ENCODE peak calls at places on chromosome 9, in four cellular contexts. I is IMR-90, U is kidney, P is PC-3. F is an unnamed sample. For H3K4me1, the result is how much of the 10 kb centered on the place peaks cover.

GRCh38 chr9:134642385-134643181 is 980 bp downstream of the COL5A1 start:
- DNase-seq in P (peak), I (peak), U (peak), F (peak)

GRCh38 chr9:134891713-134892112 is 11.1 kb downstream of the FCN2 start:
- DNase-seq in P (no peak), U (no peak), I (no peak), F (no peak)

GRCh38 chr9:94757158-94757557 is 30.7 kb downstream of the AOPEP start:
- DNase-seq in P (no peak), U (no peak), I (peak), F (peak)

GRCh38 chr9:132408521-132408920 is 1.5 kb upstream of the CFAP77 start:
- DNase-seq in P (no peak), I (no peak), U (no peak), F (no peak)

GRCh38 chr9:87880683-87881082 is 2.0 kb upstream of the SPATA31E1 start:
- DNase-seq in U (no peak), I (no peak), P (no peak), F (no peak)

GRCh38 chr9:995192-995591 is 18.7 kb downstream of the DMRT3 start:
- DNase-seq in I (no peak), P (peak), U (no peak), F (no peak)

GRCh38 chr9:93479726-93480125 is 26.3 kb upstream of the FAM120AOS start:
- DNase-seq in I (peak), U (no peak), P (no peak), F (no peak)

GRCh38 chr9:4508246-4508906 is 18.1 kb downstream of the SLC1A1 start:
- DNase-seq in P (peak), I (peak), U (no peak), F (peak)

GRCh38 chr9:81456431-81456970 is 232.8 kb downstream of the TLE1 start:
- DNase-seq in I (peak), P (peak), U (no peak), F (peak)

GRCh38 chr9:110391826-110392485 is 54.3 kb upstream of the TXNDC8 start:
- DNase-seq in I (no peak), U (no peak), P (no peak), F (no peak)

GRCh38 chr9:137982132-137982666 is 104.6 kb downstream of the CACNA1B start:
- DNase-seq in U (no peak), I (no peak), P (peak), F (no peak)

GRCh38 chr9:97987490-97987889 is 4.3 kb downstream of the ANP32B start:
- DNase-seq in I (no peak), U (no peak), P (no peak), F (no peak)

DNA sequence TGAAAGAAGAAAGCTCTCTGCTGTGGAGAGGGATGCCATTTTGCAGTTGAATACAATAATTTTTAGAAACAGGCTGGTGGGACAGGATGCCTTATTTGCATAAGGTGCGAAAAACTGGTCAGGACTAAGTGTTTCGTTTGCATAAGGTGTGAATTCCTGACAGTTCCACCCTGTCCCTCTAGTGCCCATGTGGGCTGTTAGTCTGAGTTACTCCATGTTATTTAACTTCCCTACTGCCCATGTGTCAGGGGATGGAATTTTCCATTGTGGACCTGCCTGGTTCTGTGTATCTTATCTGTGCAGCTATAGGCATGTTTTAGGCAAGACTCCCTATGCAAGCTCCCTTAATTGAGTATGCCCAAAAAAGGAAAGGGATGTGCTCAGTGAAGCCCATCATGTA is 35.3 kb upstream of the NFIL3 start:
- DNase-seq in P (no peak), U (no peak), I (no peak), F (no peak)
- H3K9ac ChIP-seq in P (no peak), U (no peak), I (no peak), F (no peak)

GRCh38 chr9:136405481-136405880 is 4.9 kb downstream of the ENTR1 start:
- DNase-seq in P (no peak), U (no peak), I (no peak), F (no peak)
- H3K4me3 ChIP-seq in P (no peak), U (no peak), I (no peak), F (no peak)

GRCh38 chr9:131278421-131279111 is 2.3 kb upstream of the FAM78A start:
- DNase-seq in P (no peak), I (no peak), U (no peak), F (no peak)

GRCh38 chr9:131276107-131276888 is at the start of gene FAM78A:
- DNase-seq in P (no peak), U (peak), I (no peak), F (no peak)

GRCh38 chr9:131276891-131277672 is 772 bp upstream of the FAM78A start:
- DNase-seq in I (no peak), P (no peak), U (no peak), F (peak)

GRCh38 chr9:131279196-131279926 is 3.1 kb upstream of the FAM78A start:
- DNase-seq in I (no peak), U (no peak), P (no peak), F (no peak)

DNA sequence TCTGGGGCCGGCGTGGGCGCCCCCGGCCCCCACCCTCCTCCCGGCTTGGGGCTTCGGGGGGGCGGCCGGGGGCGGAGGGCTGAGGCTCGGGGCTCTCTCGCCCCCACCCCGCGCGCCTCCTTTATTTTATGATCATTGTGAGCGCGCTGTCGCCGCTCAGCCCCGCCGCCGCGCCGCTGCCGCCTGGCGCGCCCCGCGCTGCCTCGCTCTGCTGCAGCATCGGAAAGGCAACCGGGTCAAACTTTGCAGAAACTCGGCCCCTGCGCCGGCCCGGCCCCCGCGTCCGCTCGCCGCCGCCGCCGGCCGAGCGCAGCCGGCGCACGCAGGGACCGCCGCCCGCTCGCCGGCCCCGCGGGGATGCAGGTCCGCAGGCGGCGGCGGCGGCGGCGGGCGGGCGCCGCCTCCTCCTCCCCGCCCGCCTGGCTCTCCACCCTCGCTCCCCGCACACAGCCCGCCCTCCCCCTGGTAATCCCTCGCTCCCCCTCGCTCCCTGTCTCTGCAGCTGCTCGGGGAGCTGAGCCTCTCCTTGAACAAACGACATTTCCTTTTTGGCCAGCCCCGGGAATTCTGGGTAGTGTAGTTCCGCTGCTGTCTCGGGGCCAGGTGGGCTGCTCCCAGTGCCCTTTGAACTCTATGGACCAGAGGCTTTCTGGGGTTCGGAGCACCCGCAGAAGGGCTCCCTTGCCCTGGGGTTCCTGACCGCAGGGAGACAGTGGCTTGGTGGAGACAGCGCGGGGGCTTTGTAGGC is 1.5 kb upstream of the FAM78A start:
- DNase-seq in U (peak), I (peak), P (peak), F (peak)
- H3K4me1 ChIP-seq in U (under half), I (under half), P (under half), F (under half)

GRCh38 chr9:129109952-129110739 is 447 bp downstream of the CRAT start:
- DNase-seq in I (peak), U (peak), P (no peak), F (peak)
- H3K9ac ChIP-seq in I (peak), U (peak), P (peak), F (peak)

DNA sequence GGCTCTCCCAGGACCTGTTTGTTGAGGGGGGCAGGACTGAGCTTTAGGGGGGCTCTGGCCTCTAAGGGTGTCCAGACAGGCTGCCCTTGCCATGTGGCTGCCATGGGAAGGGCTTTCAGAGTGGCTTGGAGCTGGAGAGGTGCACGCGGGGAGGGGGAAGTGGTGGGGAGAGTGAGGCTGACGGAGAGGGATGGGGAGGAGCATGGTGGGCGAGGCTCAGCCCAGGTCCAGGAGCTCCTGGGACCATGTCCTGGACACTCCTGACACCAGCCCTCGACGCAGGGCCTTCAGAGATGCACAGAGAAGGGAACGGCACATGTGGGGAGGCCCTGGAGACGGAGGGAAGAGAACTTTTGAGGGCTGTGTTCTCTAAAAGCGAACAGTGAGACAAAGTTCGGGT is 2.4 kb downstream of the SPAAR start:
- DNase-seq in U (no peak), I (no peak), P (no peak), F (no peak)
- H3K4me3 ChIP-seq in U (no peak), I (no peak), P (no peak), F (no peak)

GRCh38 chr9:69556707-69557106 is 115.5 kb downstream of the APBA1 start:
- DNase-seq in P (no peak), I (no peak), U (no peak), F (no peak)
- H3K4me1 ChIP-seq in P (under half), I (under half), U (under half), F (under half)

F was measured in adipocyte.